ENCODE peak calls at places on chromosome 1, in seven cellular contexts. Z is endothelial cell; W is choroid plexus epithelial cell; I is HuH-7; G is GM04504; L is LHCN-M2; O is stimulated activated CD8-positive, alpha-beta memory T cell treated with anti-CD3 and anti-CD28 coated beads, Interleukin-4, amount 100 ng/mL, for 1 hour. M is an unnamed sample.

GRCh38 chr1:68331117-68331865 is 99.0 kb upstream of the WLS start:
- DNase-seq in Z (no peak), W (peak; percentile 82), I (no peak), G (peak; percentile 78), L (peak; percentile 84), O (no peak), M (peak; percentile 94)

GRCh38 chr1:161197560-161198205 is 1.2 kb downstream of the ADAMTS4 start:
- DNase-seq in Z (no peak), W (no peak), I (no peak), G (no peak), L (no peak), O (no peak), M (no peak)

GRCh38 chr1:12208764-12209494 is 20.9 kb upstream of the VPS13D start:
- DNase-seq in Z (peak; percentile 93), W (peak; percentile 84), I (peak; percentile 86), G (peak; percentile 52), L (peak; percentile 58), O (peak; percentile 75), M (peak; percentile 52)

GRCh38 chr1:203290261-203291089 is 14.8 kb upstream of the BTG2 start:
- DNase-seq in Z (peak; percentile 63), W (peak; percentile 76), I (peak; percentile 78), G (no peak), L (peak; percentile 82), O (peak; percentile 95), M (no peak)

GRCh38 chr1:16618719-16619118 is 5.4 kb upstream of the NBPF1 start:
- DNase-seq in Z (no peak), W (no peak), I (no peak), G (no peak), L (no peak), O (no peak), M (no peak)

GRCh38 chr1:19764848-19765247 is 34.9 kb downstream of the TMCO4 start:
- DNase-seq in Z (no peak), W (peak; percentile 98), I (no peak), G (no peak), L (no peak), O (no peak), M (no peak)

GRCh38 chr1:226109829-226110248 is 47.3 kb downstream of the H3-3A start:
- DNase-seq in Z (peak; percentile 83), W (peak; percentile 73), I (peak; percentile 98), G (no peak), L (peak; percentile 90), O (peak; percentile 30), M (peak; percentile 71)

GRCh38 chr1:78586572-78586971 is 33.7 kb upstream of the IFI44L start:
- DNase-seq in Z (no peak), W (peak; percentile 54), I (no peak), G (peak; percentile 17), L (peak; percentile 48), O (no peak), M (peak; percentile 69)

GRCh38 chr1:206551985-206552325 is 44.6 kb downstream of the RASSF5 start:
- DNase-seq in Z (no peak), W (no peak), I (no peak), G (no peak), L (no peak), O (peak; percentile 43), M (no peak)

M was measured in HCEC 1CT.